ENCODE peak calls at places on chromosomes 16 and 17, in five cellular contexts. Y is HepG2, L is IMR-90, G is neuronal stem cell, J is mammary epithelial cell. O is an unnamed sample.

GRCh38 chr17:46742539-46743270 is 75.8 kb downstream of the WNT3 start:
- DNase-seq in Y (no peak), L (peak; percentile 93), G (no peak), J (peak; percentile 87), O (peak; percentile 57)

GRCh38 chr16:77043076-77043475 is 147.9 kb upstream of the MON1B start:
- DNase-seq in Y (no peak), L (no peak), G (no peak), J (peak; percentile 1), O (no peak)

GRCh38 chr17:64172510-64172909 is 42.6 kb upstream of the ERN1 start:
- DNase-seq in Y (no peak), L (no peak), G (no peak), J (no peak), O (peak; percentile 94)

GRCh38 chr16:86074651-86075487 is 175.9 kb downstream of the IRF8 start:
- DNase-seq in Y (no peak), L (peak; percentile 61), G (peak; percentile 55), J (peak; percentile 1), O (peak; percentile 52)

GRCh38 chr17:19378416-19379293 is at the start of gene MAPK7:
- DNase-seq in Y (no peak), L (no peak), G (no peak), J (no peak), O (no peak)

GRCh38 chr17:31579265-31579664 is 187.8 kb downstream of the RAB11FIP4 start:
- DNase-seq in Y (no peak), L (peak; percentile 57), G (no peak), J (peak; percentile 76), O (peak; percentile 70)

GRCh38 chr16:4744758-4745569 is 10.6 kb downstream of the DNAAF8 start:
- DNase-seq in Y (no peak), L (no peak), G (no peak), J (no peak), O (no peak)

GRCh38 chr16:85659805-85660511 is 28.8 kb downstream of the GINS2 start:
- DNase-seq in Y (peak; percentile 39), L (peak; percentile 41), G (peak; percentile 68), J (peak; percentile 36), O (peak; percentile 70)

GRCh38 chr16:66418165-66418962 is 8.7 kb upstream of the BEAN1 start:
- DNase-seq in Y (no peak), L (no peak), G (no peak), J (no peak), O (no peak)

GRCh38 chr17:80789356-80789902 is 202.2 kb upstream of the CHMP6 start:
- DNase-seq in Y (no peak), L (peak; percentile 97), G (no peak), J (peak; percentile 74), O (peak; percentile 94)

GRCh38 chr16:30570621-30571443 is 682 bp downstream of the ZNF688 start:
- DNase-seq in Y (no peak), L (peak; percentile 28), G (peak; percentile 23), J (peak; percentile 19), O (peak; percentile 42)

GRCh38 chr16:64440421-64440831 is 681.4 kb downstream of the CDH11 start:
- DNase-seq in Y (peak; percentile 9), L (peak; percentile 99), G (no peak), J (peak; percentile 47), O (peak; percentile 50)

GRCh38 chr16:24423332-24423731 is 116.0 kb upstream of the RBBP6 start:
- DNase-seq in Y (no peak), L (no peak), G (no peak), J (no peak), O (no peak)

GRCh38 chr17:72687941-72688340 is 404.5 kb downstream of the SLC39A11 start:
- DNase-seq in Y (no peak), L (no peak), G (no peak), J (peak; percentile 80), O (no peak)

GRCh38 chr17:27354491-27355081 is 60.7 kb downstream of the WSB1 start:
- DNase-seq in Y (peak; percentile 46), L (no peak), G (no peak), J (peak; percentile 51), O (no peak)

GRCh38 chr17:31398381-31399275 is 7.2 kb downstream of the RAB11FIP4 start:
- DNase-seq in Y (no peak), L (no peak), G (no peak), J (no peak), O (no peak)

GRCh38 chr17:75012320-75013076 is at the start of gene MRPL58:
- DNase-seq in Y (peak; percentile 88), L (peak; percentile 83), G (peak; percentile 88), J (peak; percentile 79), O (peak; percentile 81)

GRCh38 chr17:27878776-27879562 is 14.2 kb downstream of the LYRM9 start:
- DNase-seq in Y (no peak), L (no peak), G (no peak), J (no peak), O (no peak)

GRCh38 chr17:34651267-34651955 is 72.0 kb downstream of the TMEM132E start:
- DNase-seq in Y (no peak), L (no peak), G (no peak), J (no peak), O (no peak)

GRCh38 chr17:74987909-74988711 is 678 bp downstream of the CDR2L start:
- DNase-seq in Y (no peak), L (peak; percentile 76), G (peak; percentile 73), J (peak; percentile 73), O (peak; percentile 84)

GRCh38 chr16:82633964-82634600 is 7.3 kb downstream of the CDH13 start:
- DNase-seq in Y (no peak), L (peak; percentile 46), G (no peak), J (peak; percentile 94), O (peak; percentile 87)

GRCh38 chr16:66670691-66671090 is 25.9 kb downstream of the CMTM4 start:
- DNase-seq in Y (no peak), L (no peak), G (no peak), J (no peak), O (no peak)

GRCh38 chr16:46972971-46973456 is 460 bp downstream of the DNAJA2 start:
- DNase-seq in Y (peak; percentile 36), L (no peak), G (peak; percentile 26), J (peak; percentile 37), O (no peak)

GRCh38 chr16:86740298-86740697 is 161.9 kb downstream of the FOXL1 start:
- DNase-seq in Y (no peak), L (no peak), G (no peak), J (no peak), O (no peak)

GRCh38 chr17:35896011-35896587 is 15.9 kb upstream of the CCL5 start:
- DNase-seq in Y (no peak), L (no peak), G (no peak), J (no peak), O (no peak)

GRCh38 chr16:3158498-3159314 is 23.9 kb downstream of the ZNF213 start:
- DNase-seq in Y (peak; percentile 87), L (peak; percentile 83), G (peak; percentile 71), J (peak; percentile 93), O (peak; percentile 84)

GRCh38 chr16:17078950-17079631 is 391.7 kb downstream of the XYLT1 start:
- DNase-seq in Y (no peak), L (no peak), G (no peak), J (no peak), O (no peak)

GRCh38 chr17:82942166-82943130 is 102.6 kb upstream of the ZNF750 start:
- DNase-seq in Y (no peak), L (no peak), G (no peak), J (no peak), O (no peak)

GRCh38 chr17:33038740-33039139 is 47.1 kb downstream of the SPACA3 start:
- DNase-seq in Y (no peak), L (peak; percentile 15), G (peak; percentile 64), J (peak; percentile 54), O (peak; percentile 21)

GRCh38 chr16:11524098-11524760 is 62.5 kb downstream of the LITAF start:
- DNase-seq in Y (no peak), L (no peak), G (no peak), J (no peak), O (no peak)

GRCh38 chr16:58494981-58495860 is 4.7 kb upstream of the NDRG4 start:
- DNase-seq in Y (peak; percentile 96), L (peak; percentile 99), G (peak; percentile 97), J (peak; percentile 96), O (peak; percentile 88)

GRCh38 chr17:21072623-21073278 is 29.9 kb upstream of the USP22 start:
- DNase-seq in Y (no peak), L (no peak), G (no peak), J (no peak), O (no peak)

GRCh38 chr17:21078056-21078825 is 35.4 kb upstream of the USP22 start:
- DNase-seq in Y (no peak), L (no peak), G (no peak), J (no peak), O (peak; percentile 21)

GRCh38 chr17:21077286-21077685 is 34.5 kb upstream of the USP22 start:
- DNase-seq in Y (no peak), L (no peak), G (no peak), J (no peak), O (no peak)

GRCh38 chr17:21076242-21076641 is 33.4 kb upstream of the USP22 start:
- DNase-seq in Y (no peak), L (no peak), G (no peak), J (no peak), O (no peak)

GRCh38 chr17:21075739-21076085 is 32.9 kb upstream of the USP22 start:
- DNase-seq in Y (no peak), L (no peak), G (no peak), J (no peak), O (no peak)
- H2AFZ ChIP-seq in Y (no peak overlapping the region), L (no peak overlapping the region), G (peak overlapping the region; percentile 46), J (peak overlapping the region; percentile 32), O (no peak overlapping the region)

GRCh38 chr17:57747221-57748017 is 2.3 kb upstream of the CCDC182 start:
- DNase-seq in Y (peak; percentile 54), L (peak; percentile 73), G (no peak), J (peak; percentile 40), O (peak; percentile 74)
- H2AFZ ChIP-seq in Y (no peak overlapping the region), L (peak overlapping the region; percentile 13), G (peak overlapping the region; percentile 10), J (no peak overlapping the region), O (no peak overlapping the region)

GRCh38 chr16:54270711-54271110 is 15.9 kb downstream of the IRX3 start:
- DNase-seq in Y (no peak), L (no peak), G (no peak), J (no peak), O (no peak)

GRCh38 chr16:54266363-54266955 is 20.1 kb downstream of the IRX3 start:
- DNase-seq in Y (peak; percentile 92), L (no peak), G (no peak), J (no peak), O (no peak)

GRCh38 chr16:54268766-54269165 is 17.8 kb downstream of the IRX3 start:
- DNase-seq in Y (no peak), L (no peak), G (no peak), J (no peak), O (no peak)

GRCh38 chr16:54269461-54269860 is 17.1 kb downstream of the IRX3 start:
- DNase-seq in Y (no peak), L (no peak), G (no peak), J (no peak), O (no peak)

DNA sequence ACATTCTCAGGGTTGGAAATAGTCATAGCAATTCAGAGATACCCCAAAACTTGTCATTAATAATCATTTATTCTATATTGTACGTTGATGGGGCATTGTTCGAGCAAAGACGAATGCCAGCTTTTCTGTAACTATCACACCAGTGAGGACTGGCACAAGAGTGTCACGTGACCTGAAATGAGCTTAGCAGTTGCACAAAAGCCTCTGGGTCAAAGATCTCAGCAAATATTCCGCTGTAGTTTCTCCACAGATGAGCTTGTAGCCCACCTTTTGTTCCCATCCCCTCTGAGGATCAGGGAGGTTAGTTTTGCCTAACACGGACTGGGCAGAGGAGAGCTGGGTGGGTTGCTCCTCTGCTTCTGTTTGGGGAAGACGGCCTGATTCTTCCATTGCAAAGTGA is 18.2 kb downstream of the IRX3 start:
- DNase-seq in Y (peak; percentile 68), L (no peak), G (no peak), J (no peak), O (no peak)
- H2AFZ ChIP-seq in Y (peak overlapping the region; percentile 72), L (no peak overlapping the region), G (peak overlapping the region; percentile 78), J (no peak overlapping the region), O (no peak overlapping the region)

GRCh38 chr17:62754696-62755095 is 53.4 kb downstream of the MARCHF10 start:
- DNase-seq in Y (no peak), L (no peak), G (no peak), J (no peak), O (no peak)
- H2AFZ ChIP-seq in Y (no peak overlapping the region), L (no peak overlapping the region), G (no peak overlapping the region), J (no peak overlapping the region), O (no peak overlapping the region)